ENCODE peak calls at places on chromosomes 11 and 22, in seven cellular contexts. One of them, this sample, is unnamed. For H3K9me3, the result is how much of the 10 kb centered on the place peaks cover.

GRCh38 chr11:117559698-117560097 is 232.0 kb downstream of the CEP164 start:
- DNase-seq in spleen: peak
- DNase-seq in stomach: no peak
- DNase-seq in HCT116: no peak
- DNase-seq in K562: no peak
- DNase-seq in HepG2: no peak
- DNase-seq in prostate gland: no peak
- DNase-seq in this sample: no peak

GRCh38 chr22:17368144-17368726 is 1.0 kb upstream of the CECR2 start:
- DNase-seq in spleen: peak
- DNase-seq in stomach: no peak
- DNase-seq in HCT116: no peak
- DNase-seq in K562: no peak
- DNase-seq in HepG2: no peak
- DNase-seq in prostate gland: peak
- DNase-seq in this sample: no peak

GRCh38 chr11:94639901-94640721 is 72.9 kb downstream of the PIWIL4 start:
- DNase-seq in spleen: no peak
- DNase-seq in stomach: no peak
- DNase-seq in HCT116: peak
- DNase-seq in K562: peak
- DNase-seq in HepG2: no peak
- DNase-seq in prostate gland: no peak
- DNase-seq in this sample: no peak

GRCh38 chr11:130979386-130979972 is 63.2 kb upstream of the SNX19 start:
- DNase-seq in spleen: no peak
- DNase-seq in stomach: no peak
- DNase-seq in HCT116: no peak
- DNase-seq in K562: peak
- DNase-seq in HepG2: no peak
- DNase-seq in prostate gland: no peak
- DNase-seq in this sample: no peak

GRCh38 chr11:102678022-102678421 is 27.5 kb downstream of the MMP27 start:
- DNase-seq in spleen: no peak
- DNase-seq in stomach: no peak
- DNase-seq in HCT116: no peak
- DNase-seq in K562: no peak
- DNase-seq in HepG2: no peak
- DNase-seq in prostate gland: no peak
- DNase-seq in this sample: no peak

GRCh38 chr11:3341298-3341697 is 37.6 kb downstream of the ZNF195 start:
- DNase-seq in spleen: no peak
- DNase-seq in stomach: peak
- DNase-seq in HCT116: peak
- DNase-seq in K562: peak
- DNase-seq in HepG2: peak
- DNase-seq in prostate gland: peak
- DNase-seq in this sample: peak

GRCh38 chr22:37484115-37485005 is 1.8 kb downstream of the MFNG start:
- DNase-seq in spleen: peak
- DNase-seq in stomach: peak
- DNase-seq in HCT116: no peak
- DNase-seq in K562: no peak
- DNase-seq in HepG2: no peak
- DNase-seq in prostate gland: peak
- DNase-seq in this sample: peak

GRCh38 chr11:8810331-8811301 is 100.4 kb upstream of the AKIP1 start:
- DNase-seq in spleen: peak
- DNase-seq in stomach: peak
- DNase-seq in HCT116: no peak
- DNase-seq in K562: peak
- DNase-seq in HepG2: peak
- DNase-seq in prostate gland: peak
- DNase-seq in this sample: peak

GRCh38 chr11:105368711-105369110 is 229.1 kb upstream of the CARD18 start:
- DNase-seq in spleen: no peak
- DNase-seq in stomach: no peak
- DNase-seq in HCT116: no peak
- DNase-seq in K562: no peak
- DNase-seq in HepG2: no peak
- DNase-seq in prostate gland: no peak
- DNase-seq in this sample: no peak

GRCh38 chr22:27919222-27919942 is at the start of gene PITPNB:
- DNase-seq in spleen: peak
- DNase-seq in stomach: peak
- DNase-seq in HCT116: peak
- DNase-seq in K562: peak
- DNase-seq in HepG2: peak
- DNase-seq in prostate gland: peak
- DNase-seq in this sample: peak

GRCh38 chr11:76863196-76863777 is 2.6 kb downstream of the ACER3 start:
- DNase-seq in spleen: no peak
- DNase-seq in stomach: no peak
- DNase-seq in HCT116: no peak
- DNase-seq in K562: peak
- DNase-seq in HepG2: no peak
- DNase-seq in prostate gland: no peak
- DNase-seq in this sample: peak

GRCh38 chr22:20027966-20028854 is 7.3 kb downstream of the TANGO2 start:
- DNase-seq in spleen: peak
- DNase-seq in stomach: no peak
- DNase-seq in HCT116: no peak
- DNase-seq in K562: peak
- DNase-seq in HepG2: no peak
- DNase-seq in prostate gland: no peak
- DNase-seq in this sample: no peak

GRCh38 chr11:18171377-18172000 is 1.1 kb upstream of the MRGPRX4 start:
- DNase-seq in spleen: no peak
- DNase-seq in stomach: no peak
- DNase-seq in HCT116: peak
- DNase-seq in K562: peak
- DNase-seq in HepG2: peak
- DNase-seq in prostate gland: no peak
- DNase-seq in this sample: no peak

GRCh38 chr11:8318536-8318935 is 54.9 kb upstream of the LMO1 start:
- DNase-seq in spleen: peak
- DNase-seq in stomach: no peak
- DNase-seq in HCT116: no peak
- DNase-seq in K562: peak
- DNase-seq in HepG2: no peak
- DNase-seq in prostate gland: no peak
- DNase-seq in this sample: no peak

GRCh38 chr11:19432370-19433163 is 191.8 kb upstream of the E2F8 start:
- DNase-seq in spleen: no peak
- DNase-seq in stomach: no peak
- DNase-seq in HCT116: no peak
- DNase-seq in K562: no peak
- DNase-seq in HepG2: no peak
- DNase-seq in prostate gland: no peak
- DNase-seq in this sample: peak

GRCh38 chr11:82906236-82906635 is 4.7 kb downstream of the DDIAS start:
- DNase-seq in spleen: no peak
- DNase-seq in stomach: no peak
- DNase-seq in HCT116: peak
- DNase-seq in K562: peak
- DNase-seq in HepG2: peak
- DNase-seq in prostate gland: no peak
- DNase-seq in this sample: no peak

GRCh38 chr22:50169774-50170341 is 673 bp upstream of the PANX2 start:
- DNase-seq in spleen: peak
- DNase-seq in stomach: peak
- DNase-seq in HCT116: no peak
- DNase-seq in K562: peak
- DNase-seq in HepG2: no peak
- DNase-seq in prostate gland: no peak
- DNase-seq in this sample: no peak

GRCh38 chr22:37145415-37146385 is 4.0 kb downstream of the IL2RB start:
- DNase-seq in spleen: no peak
- DNase-seq in stomach: no peak
- DNase-seq in HCT116: no peak
- DNase-seq in K562: no peak
- DNase-seq in HepG2: no peak
- DNase-seq in prostate gland: no peak
- DNase-seq in this sample: peak

GRCh38 chr22:44389181-44389580 is 76.4 kb upstream of the SHISAL1 start:
- DNase-seq in spleen: peak
- DNase-seq in stomach: no peak
- DNase-seq in HCT116: no peak
- DNase-seq in K562: no peak
- DNase-seq in HepG2: no peak
- DNase-seq in prostate gland: no peak
- DNase-seq in this sample: no peak

GRCh38 chr11:114953039-114953438 is 274.7 kb downstream of the NXPE2 start:
- DNase-seq in spleen: no peak
- DNase-seq in stomach: no peak
- DNase-seq in HCT116: no peak
- DNase-seq in K562: peak
- DNase-seq in HepG2: no peak
- DNase-seq in prostate gland: no peak
- DNase-seq in this sample: no peak

DNA sequence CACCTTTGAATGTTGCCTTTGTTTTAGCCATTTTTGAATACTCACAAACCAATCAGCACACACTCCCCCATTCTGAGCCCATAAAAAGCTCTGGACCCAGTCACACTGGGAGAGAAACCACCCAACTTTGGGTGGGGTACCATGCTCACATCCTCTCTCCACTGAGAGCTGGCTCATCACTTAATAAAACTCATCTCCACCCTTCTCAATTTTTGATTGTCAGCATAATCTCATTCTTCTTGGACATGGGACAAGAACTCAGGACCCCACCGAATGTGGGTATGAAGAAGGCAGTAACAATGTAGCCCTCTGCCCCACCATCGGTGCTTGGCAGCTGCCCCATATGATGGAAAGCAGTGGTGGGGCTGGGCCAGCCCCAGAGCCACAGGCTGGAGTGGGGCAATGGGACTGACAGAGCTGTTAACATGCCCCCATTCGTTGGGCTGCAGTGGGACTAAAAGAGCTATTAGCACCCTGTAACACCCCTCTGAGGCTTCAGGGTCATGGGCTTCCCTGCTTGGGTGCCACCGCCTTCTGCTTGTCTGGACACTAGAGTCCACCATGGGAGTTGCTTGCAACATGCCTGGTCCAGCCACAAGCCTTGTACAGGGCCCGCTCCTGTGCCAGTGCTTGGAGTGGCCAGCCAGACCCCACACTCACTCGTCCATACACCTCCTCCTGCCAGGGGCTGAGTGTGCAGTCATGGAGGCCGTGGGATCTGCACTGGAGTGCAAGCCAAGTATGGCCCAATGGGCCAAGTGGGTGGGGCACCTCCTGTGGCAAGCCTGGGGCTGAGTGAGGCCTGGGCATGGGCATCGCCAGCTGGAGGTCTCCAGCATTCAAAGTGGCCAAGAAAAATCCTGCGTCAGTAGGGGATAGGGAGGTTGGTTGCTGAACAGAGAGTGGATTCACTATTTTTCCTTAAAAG is 471.1 kb downstream of the TBC1D22A start:
- DNase-seq in spleen: no peak
- DNase-seq in stomach: no peak
- DNase-seq in HCT116: no peak
- DNase-seq in K562: no peak
- DNase-seq in HepG2: no peak
- DNase-seq in prostate gland: no peak
- DNase-seq in this sample: no peak
- H3K9me3 ChIP-seq in spleen: under half
- H3K9me3 ChIP-seq in stomach: under half
- H3K9me3 ChIP-seq in HCT116: under half
- H3K9me3 ChIP-seq in K562: under half
- H3K9me3 ChIP-seq in HepG2: under half
- H3K9me3 ChIP-seq in prostate gland: under half
- H3K9me3 ChIP-seq in this sample: under half

DNA sequence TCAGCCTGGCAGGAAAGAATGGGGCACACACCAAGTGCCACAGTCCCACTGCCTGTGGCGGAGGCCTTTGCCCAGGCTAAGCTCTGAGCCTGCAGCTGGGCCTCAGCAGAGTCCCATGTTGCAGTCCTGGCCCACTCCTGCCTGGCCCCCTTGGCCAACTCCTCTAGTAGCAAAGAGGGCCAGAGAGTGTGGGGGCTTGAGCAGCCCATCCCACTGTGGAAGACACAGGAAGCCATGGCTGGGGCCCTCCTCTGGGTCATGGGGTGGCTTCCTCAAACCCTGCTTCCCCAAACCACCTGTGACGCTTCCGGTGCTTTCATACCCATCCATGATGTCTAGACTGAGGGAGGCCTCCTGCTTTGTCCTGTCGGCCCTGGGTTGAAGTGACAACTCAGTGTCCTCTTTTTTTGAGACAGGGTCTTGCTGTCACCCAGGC is 5.8 kb downstream of the RPS19BP1 start:
- DNase-seq in spleen: peak
- DNase-seq in stomach: no peak
- DNase-seq in HCT116: no peak
- DNase-seq in K562: peak
- DNase-seq in HepG2: no peak
- DNase-seq in prostate gland: no peak
- DNase-seq in this sample: no peak
- TF ChIP-seq POLR2AphosphoS5 in spleen: peak
- TF ChIP-seq POLR2AphosphoS5 in stomach: no peak
- TF ChIP-seq POLR2AphosphoS5 in HCT116: no peak
- TF ChIP-seq POLR2AphosphoS5 in K562: no peak
- TF ChIP-seq POLR2AphosphoS5 in HepG2: peak
- TF ChIP-seq POLR2AphosphoS5 in prostate gland: no peak
- TF ChIP-seq POLR2AphosphoS5 in this sample: no peak

GRCh38 chr11:74896311-74896710 is 52.6 kb downstream of the XRRA1 start:
- DNase-seq in spleen: no peak
- DNase-seq in stomach: no peak
- DNase-seq in HCT116: no peak
- DNase-seq in K562: no peak
- DNase-seq in HepG2: peak
- DNase-seq in prostate gland: no peak
- DNase-seq in this sample: peak

GRCh38 chr11:74895340-74896116 is 53.4 kb downstream of the XRRA1 start:
- DNase-seq in spleen: no peak
- DNase-seq in stomach: no peak
- DNase-seq in HCT116: no peak
- DNase-seq in K562: no peak
- DNase-seq in HepG2: no peak
- DNase-seq in prostate gland: no peak
- DNase-seq in this sample: no peak
- H3K9me3 ChIP-seq in spleen: under half
- H3K9me3 ChIP-seq in stomach: under half
- H3K9me3 ChIP-seq in HCT116: under half
- H3K9me3 ChIP-seq in K562: under half
- H3K9me3 ChIP-seq in HepG2: under half
- H3K9me3 ChIP-seq in prostate gland: under half
- H3K9me3 ChIP-seq in this sample: under half

GRCh38 chr11:75611823-75612222 is 49.8 kb downstream of the SERPINH1 start:
- DNase-seq in spleen: no peak
- DNase-seq in stomach: no peak
- DNase-seq in HCT116: no peak
- DNase-seq in K562: no peak
- DNase-seq in HepG2: no peak
- DNase-seq in prostate gland: no peak
- DNase-seq in this sample: no peak

DNA sequence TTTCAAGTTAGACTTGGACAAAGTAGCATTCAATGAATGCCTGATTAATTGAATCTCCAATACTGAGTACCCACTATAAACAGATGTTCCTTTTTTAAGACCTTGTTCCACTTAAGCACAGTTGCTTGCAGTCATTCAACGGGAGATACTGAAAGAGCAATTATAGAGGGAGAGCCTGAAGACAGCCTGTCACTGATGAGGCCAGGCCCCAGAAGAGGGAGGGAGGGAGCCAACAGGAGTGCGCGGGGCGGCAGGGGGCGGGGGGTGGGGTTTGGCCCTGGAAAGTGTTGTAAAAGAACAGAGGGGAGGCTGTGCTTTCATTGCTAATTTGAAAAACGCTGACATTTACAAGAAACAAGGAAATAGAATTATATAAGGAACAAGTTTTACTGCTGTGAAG is 53.1 kb downstream of the MAP6 start:
- DNase-seq in spleen: no peak
- DNase-seq in stomach: no peak
- DNase-seq in HCT116: no peak
- DNase-seq in K562: no peak
- DNase-seq in HepG2: no peak
- DNase-seq in prostate gland: no peak
- DNase-seq in this sample: no peak
- TF ChIP-seq POLR2AphosphoS5 in spleen: no peak
- TF ChIP-seq POLR2AphosphoS5 in stomach: no peak
- TF ChIP-seq POLR2AphosphoS5 in HCT116: no peak
- TF ChIP-seq POLR2AphosphoS5 in K562: no peak
- TF ChIP-seq POLR2AphosphoS5 in HepG2: no peak
- TF ChIP-seq POLR2AphosphoS5 in prostate gland: no peak
- TF ChIP-seq POLR2AphosphoS5 in this sample: no peak

This sample was measured in transverse colon.